ENCODE peak calls at places on chromosome 20, in seven cellular contexts. E is pancreas, V is cardiac muscle cell, F is OCI-LY7, M is BJ, S is fibroblast of the aortic adventitia, X is spleen. R is an unnamed sample.

GRCh38 chr20:63737940-63738686 is 1.5 kb upstream of the SLC2A4RG start:
- DNase-seq in E (peak), V (no peak), F (peak), M (no peak), S (no peak), X (peak), R (peak)

GRCh38 chr20:2285193-2285592 is 10.6 kb upstream of the TGM3 start:
- DNase-seq in E (no peak), V (no peak), F (no peak), M (no peak), S (no peak), X (no peak), R (no peak)

GRCh38 chr20:1415667-1416468 is 23.0 kb upstream of the FKBP1A start:
- DNase-seq in E (no peak), V (no peak), F (no peak), M (peak), S (peak), X (no peak), R (no peak)

GRCh38 chr20:42530855-42531674 is 658.6 kb downstream of the PTPRT start:
- DNase-seq in E (no peak), V (peak), F (peak), M (no peak), S (peak), X (no peak), R (peak)

GRCh38 chr20:52190437-52191131 is 995 bp downstream of the ZFP64 start:
- DNase-seq in E (no peak), V (peak), F (peak), M (no peak), S (peak), X (no peak), R (peak)

GRCh38 chr20:20594171-20594530 is 118.3 kb downstream of the RALGAPA2 start:
- DNase-seq in E (no peak), V (no peak), F (peak), M (no peak), S (peak), X (no peak), R (no peak)

GRCh38 chr20:56179051-56179450 is 69.5 kb upstream of the MC3R start:
- DNase-seq in E (no peak), V (no peak), F (no peak), M (no peak), S (no peak), X (no peak), R (no peak)

GRCh38 chr20:17457064-17457463 is 74.1 kb downstream of the BFSP1 start:
- DNase-seq in E (no peak), V (no peak), F (no peak), M (no peak), S (no peak), X (no peak), R (no peak)

GRCh38 chr20:420169-420620 is 12.1 kb downstream of the RBCK1 start:
- DNase-seq in E (peak), V (no peak), F (no peak), M (no peak), S (no peak), X (no peak), R (no peak)

GRCh38 chr20:25355866-25356265 is 34.8 kb downstream of the ABHD12 start:
- DNase-seq in E (no peak), V (no peak), F (no peak), M (no peak), S (no peak), X (no peak), R (no peak)

GRCh38 chr20:62241501-62241900 is 3.2 kb downstream of the OSBPL2 start:
- DNase-seq in E (no peak), V (no peak), F (no peak), M (no peak), S (no peak), X (no peak), R (no peak)

GRCh38 chr20:62238569-62239277 is 402 bp downstream of the OSBPL2 start:
- DNase-seq in E (no peak), V (peak), F (peak), M (no peak), S (peak), X (no peak), R (peak)

GRCh38 chr20:62239278-62239879 is 1.1 kb downstream of the OSBPL2 start:
- DNase-seq in E (no peak), V (no peak), F (no peak), M (no peak), S (peak), X (peak), R (no peak)

GRCh38 chr20:62242196-62242595 is 3.9 kb downstream of the OSBPL2 start:
- DNase-seq in E (no peak), V (no peak), F (no peak), M (no peak), S (no peak), X (no peak), R (no peak)

GRCh38 chr20:62240015-62240685 is 1.8 kb downstream of the OSBPL2 start:
- DNase-seq in E (no peak), V (no peak), F (no peak), M (no peak), S (no peak), X (peak), R (no peak)
- TF ChIP-seq CTCF in E (no peak), V (no peak), F (no peak), M (no peak), S (no peak), X (no peak), R (no peak)

GRCh38 chr20:36866164-36866563 is 9.8 kb upstream of the TLDC2 start:
- DNase-seq in E (no peak), V (no peak), F (no peak), M (no peak), S (no peak), X (no peak), R (no peak)
- TF ChIP-seq CTCF in E (no peak), V (no peak), F (no peak), M (no peak), S (no peak), X (no peak), R (no peak)

GRCh38 chr20:59055302-59055701 is 12.7 kb upstream of the PRELID3B start:
- DNase-seq in E (no peak), V (no peak), F (peak), M (no peak), S (peak), X (no peak), R (no peak)
- TF ChIP-seq CTCF in E (no peak), V (peak), F (peak), M (peak), S (peak), X (no peak), R (no peak)

GRCh38 chr20:57693002-57693582 is 16.7 kb downstream of the PMEPA1 start:
- DNase-seq in E (no peak), V (no peak), F (peak), M (no peak), S (no peak), X (no peak), R (no peak)

GRCh38 chr20:57694481-57694880 is 15.3 kb downstream of the PMEPA1 start:
- DNase-seq in E (no peak), V (no peak), F (no peak), M (no peak), S (no peak), X (no peak), R (no peak)

GRCh38 chr20:57695012-57695411 is 14.8 kb downstream of the PMEPA1 start:
- DNase-seq in E (no peak), V (no peak), F (no peak), M (no peak), S (no peak), X (no peak), R (no peak)

GRCh38 chr20:57692393-57692792 is 17.4 kb downstream of the PMEPA1 start:
- DNase-seq in E (no peak), V (no peak), F (no peak), M (no peak), S (no peak), X (no peak), R (no peak)

GRCh38 chr20:57693670-57694329 is 16.0 kb downstream of the PMEPA1 start:
- DNase-seq in E (no peak), V (no peak), F (peak), M (no peak), S (no peak), X (no peak), R (no peak)
- TF ChIP-seq CTCF in E (no peak), V (no peak), F (peak), M (no peak), S (no peak), X (no peak), R (no peak)

GRCh38 chr20:14561733-14562132 is 224.3 kb upstream of the FLRT3 start:
- DNase-seq in E (no peak), V (no peak), F (no peak), M (no peak), S (peak), X (no peak), R (no peak)
- TF ChIP-seq CTCF in E (no peak), V (no peak), F (no peak), M (no peak), S (peak), X (no peak), R (no peak)

GRCh38 chr20:50285376-50286173 is 94.9 kb downstream of the CEBPB start:
- DNase-seq in E (no peak), V (no peak), F (peak), M (peak), S (peak), X (no peak), R (peak)
- TF ChIP-seq CTCF in E (no peak), V (no peak), F (no peak), M (peak), S (peak), X (no peak), R (no peak)

GRCh38 chr20:57388953-57389694 is 2.1 kb upstream of the RBM38 start:
- DNase-seq in E (peak), V (peak), F (peak), M (peak), S (peak), X (peak), R (peak)
- TF ChIP-seq CTCF in E (no peak), V (peak), F (peak), M (peak), S (peak), X (peak), R (peak)

DNA sequence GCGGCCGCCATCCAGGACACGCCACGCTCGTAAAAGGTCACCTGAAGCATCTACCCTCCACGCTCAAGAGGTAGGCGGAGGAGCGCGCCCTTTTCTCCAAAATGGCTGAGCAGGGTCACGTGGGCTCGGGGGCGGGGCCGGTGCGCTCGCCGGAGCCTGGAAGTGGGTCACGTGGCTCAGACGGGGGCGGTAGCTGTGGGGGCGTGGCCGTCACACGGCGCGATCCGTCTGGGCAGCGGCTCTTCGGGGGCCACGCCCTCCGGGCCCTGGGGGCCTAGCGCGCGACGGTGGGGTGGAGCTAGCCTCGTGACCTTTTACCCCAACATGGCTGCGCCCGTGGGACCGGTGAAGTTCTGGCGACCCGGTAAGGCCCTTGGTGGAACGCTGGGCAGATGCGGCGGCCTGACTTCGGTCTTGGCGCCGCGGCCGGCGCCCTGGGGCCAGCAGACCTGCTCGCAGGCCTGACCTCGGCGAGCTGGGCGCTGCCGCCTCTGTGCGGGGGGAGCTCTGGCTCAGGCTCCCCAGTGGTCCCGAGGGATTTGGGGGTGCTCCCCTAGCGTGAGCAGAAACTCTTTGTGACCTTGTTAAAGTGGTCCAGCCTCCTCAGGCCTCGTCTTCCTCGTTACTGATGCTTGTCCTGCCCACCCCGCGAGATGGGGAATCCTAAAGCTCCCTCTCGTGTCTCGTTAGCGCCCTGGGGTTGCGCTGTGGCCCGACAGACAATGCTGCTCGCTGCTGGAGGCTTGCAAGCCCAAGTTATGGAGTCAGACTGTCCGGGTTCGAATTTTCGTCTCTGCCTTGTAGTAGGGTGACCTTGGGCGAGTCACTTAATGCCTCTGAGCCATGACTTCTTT is at the start of gene DHX35:
- DNase-seq in E (peak), V (peak), F (peak), M (peak), S (peak), X (peak), R (peak)
- TF ChIP-seq CTCF in E (no peak), V (peak), F (peak), M (peak), S (peak), X (peak), R (peak)

DNA sequence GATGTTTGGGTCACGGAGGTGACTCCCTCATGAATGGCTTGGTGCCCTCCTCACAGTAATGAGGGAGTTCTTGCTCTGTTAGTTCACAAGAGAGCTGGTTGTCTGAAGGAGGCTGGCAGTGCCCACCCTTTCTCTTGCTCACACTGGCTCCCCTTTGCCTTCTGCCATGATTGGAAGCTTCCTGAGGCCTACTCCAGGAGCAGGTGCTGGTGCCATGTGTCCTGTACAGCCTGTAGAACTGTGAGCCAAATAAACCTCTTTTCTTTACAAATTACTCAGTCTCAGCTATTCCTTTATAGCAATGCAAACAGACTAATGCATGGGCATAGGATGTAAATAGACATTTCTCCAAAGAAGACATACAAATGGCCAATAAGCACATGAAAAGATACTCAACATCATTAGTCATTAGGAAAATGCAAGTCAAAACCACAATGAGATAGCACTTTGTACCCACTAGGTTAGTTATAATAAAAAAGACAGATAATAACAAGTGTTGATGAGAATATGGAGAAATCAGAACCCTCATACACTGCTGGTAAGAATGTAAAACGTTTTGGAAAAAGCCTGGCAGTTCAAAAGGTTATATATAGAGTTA is 17.7 kb downstream of the C20orf203 start:
- DNase-seq in E (no peak), V (no peak), F (no peak), M (no peak), S (no peak), X (no peak), R (no peak)
- TF ChIP-seq CTCF in E (no peak), V (no peak), F (no peak), M (no peak), S (no peak), X (no peak), R (no peak)

GRCh38 chr20:43559588-43559987 is 761 bp downstream of the SGK2 start:
- DNase-seq in E (no peak), V (no peak), F (no peak), M (no peak), S (no peak), X (peak), R (no peak)

GRCh38 chr20:43559147-43559477 is 285 bp downstream of the SGK2 start:
- DNase-seq in E (no peak), V (no peak), F (no peak), M (no peak), S (no peak), X (no peak), R (no peak)

GRCh38 chr20:43560974-43561373 is 2.1 kb downstream of the SGK2 start:
- DNase-seq in E (no peak), V (peak), F (no peak), M (no peak), S (no peak), X (peak), R (no peak)

GRCh38 chr20:43554369-43554768 is 4.5 kb upstream of the SGK2 start:
- DNase-seq in E (no peak), V (no peak), F (no peak), M (no peak), S (peak), X (no peak), R (no peak)

DNA sequence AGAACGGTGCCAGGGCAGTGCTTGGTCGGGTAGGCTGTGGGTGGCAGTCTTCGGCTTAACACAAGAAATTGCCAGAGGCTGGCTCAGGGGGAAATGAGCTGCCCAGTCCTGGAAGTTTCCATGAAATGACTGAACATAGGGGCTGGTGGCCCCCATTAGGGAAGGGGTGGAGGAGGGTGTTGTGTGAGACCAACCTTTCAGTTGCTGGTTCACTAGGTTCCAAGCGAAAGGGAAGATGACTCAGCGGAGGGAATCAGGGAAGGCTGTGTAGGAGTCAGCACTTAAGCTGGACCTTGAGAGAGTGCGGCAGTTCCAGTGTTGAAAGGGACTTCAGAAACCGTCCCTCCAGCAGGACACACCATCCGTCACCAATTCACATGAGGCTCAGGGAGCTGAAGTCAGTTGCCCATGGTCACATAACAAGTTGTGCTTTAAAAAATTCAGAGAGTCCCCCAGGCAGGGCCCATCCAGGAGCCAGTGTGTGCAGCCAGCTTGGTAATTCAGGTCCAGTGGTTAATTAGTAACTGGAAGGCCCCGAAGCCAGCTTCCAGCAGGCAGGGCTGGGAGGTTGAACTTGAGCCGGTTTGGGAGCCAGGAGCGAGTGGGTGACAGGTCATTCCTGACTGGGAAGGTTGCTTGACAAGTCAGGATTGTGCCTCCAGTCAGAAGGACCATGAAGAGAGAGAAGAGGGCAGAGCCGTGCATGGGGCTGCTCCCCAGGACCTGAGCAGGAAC is at the start of gene SGK2:
- DNase-seq in E (peak), V (peak), F (no peak), M (no peak), S (peak), X (peak), R (no peak)
- TF ChIP-seq CTCF in E (no peak), V (no peak), F (no peak), M (no peak), S (no peak), X (no peak), R (no peak)

R was measured in GM20000.